ENCODE peak calls at places on chromosomes 16 and 17, in five cellular contexts. B is GM12878, Q is K562, D is GM12892, W is HepG2. T is an unnamed sample.
A peak's percentile ranks its signal among the peaks of the same experiment; 100 is the strongest.

GRCh38 chr17:74646231-74646630 is 22.7 kb upstream of the CD300E start:
- DNase-seq in B (no peak), Q (peak; percentile 22), D (no peak), W (peak; percentile 13), T (no peak)

GRCh38 chr17:75517277-75517865 is 1.0 kb downstream of the TSEN54 start:
- DNase-seq in B (no peak), Q (no peak), D (no peak), W (no peak), T (no peak)

GRCh38 chr16:13143551-13143950 is 242.2 kb downstream of the SHISA9 start:
- DNase-seq in B (no peak), Q (no peak), D (no peak), W (no peak), T (no peak)

GRCh38 chr17:73430165-73430680 is 118.4 kb upstream of the CDC42EP4 start:
- DNase-seq in B (no peak), Q (no peak), D (no peak), W (no peak), T (no peak)

GRCh38 chr17:40501499-40501911 is at the start of gene TNS4:
- DNase-seq in B (no peak), Q (peak; percentile 47), D (no peak), W (peak; percentile 50), T (no peak)

GRCh38 chr16:83769397-83770008 is 38.3 kb upstream of the HSBP1 start:
- DNase-seq in B (no peak), Q (no peak), D (no peak), W (no peak), T (no peak)

GRCh38 chr17:46777943-46778915 is 40.3 kb downstream of the WNT3 start:
- DNase-seq in B (no peak), Q (peak; percentile 64), D (no peak), W (peak; percentile 53), T (no peak)

GRCh38 chr17:66432996-66433556 is 130.7 kb downstream of the PRKCA start:
- DNase-seq in B (no peak), Q (no peak), D (no peak), W (no peak), T (no peak)

GRCh38 chr16:75624921-75625334 is 1.8 kb upstream of the ADAT1 start:
- DNase-seq in B (no peak), Q (peak; percentile 61), D (no peak), W (peak; percentile 41), T (no peak)

DNA sequence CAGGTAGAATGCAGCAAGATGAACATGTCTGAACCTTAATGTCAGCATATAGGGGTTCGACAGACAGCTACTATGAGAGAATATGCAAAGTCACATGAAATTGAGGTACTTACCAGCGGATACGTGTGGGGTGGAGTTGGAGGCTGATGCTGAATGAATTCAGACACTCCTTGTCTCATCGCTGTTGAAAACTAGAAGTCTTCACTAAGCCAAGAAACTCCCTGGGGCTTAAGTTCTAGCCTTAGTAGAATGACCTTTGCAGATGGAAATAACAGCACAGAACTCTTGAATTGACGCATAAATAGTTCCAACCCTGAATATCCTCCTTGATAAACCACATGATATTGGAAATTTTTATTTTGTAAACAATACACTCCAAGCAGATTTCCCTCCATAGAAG is 32.9 kb upstream of the MYOCD start:
- DNase-seq in B (no peak), Q (no peak), D (no peak), W (no peak), T (no peak)
- TF ChIP-seq TAF1 in B (no peak), Q (no peak), D (no peak), W (no peak), T (no peak)

GRCh38 chr16:57244767-57245471 is at the start of gene ARL2BP:
- DNase-seq in B (peak; percentile 84), Q (peak; percentile 100), D (peak; percentile 98), W (peak; percentile 96), T (peak; percentile 97)
- TF ChIP-seq POLR2A in B (peak; percentile 95), Q (peak; percentile 78), D (peak; percentile 89), W (peak; percentile 84), T (peak; percentile 88)

GRCh38 chr17:12522743-12523181 is 142.9 kb upstream of the MYOCD start:
- DNase-seq in B (no peak), Q (no peak), D (no peak), W (peak; percentile 29), T (no peak)
- TF ChIP-seq TAF1 in B (no peak), Q (no peak), D (no peak), W (no peak), T (no peak)

GRCh38 chr16:18792836-18793433 is 2.8 kb upstream of the RPS15A start:
- DNase-seq in B (no peak), Q (no peak), D (no peak), W (no peak), T (no peak)

GRCh38 chr16:18789515-18789849 is 652 bp downstream of the RPS15A start:
- DNase-seq in B (no peak), Q (no peak), D (no peak), W (no peak), T (no peak)

GRCh38 chr16:18788828-18789514 is 1.2 kb downstream of the RPS15A start:
- DNase-seq in B (no peak), Q (no peak), D (no peak), W (no peak), T (no peak)

GRCh38 chr16:18784917-18785623 is 5.1 kb downstream of the RPS15A start:
- DNase-seq in B (no peak), Q (no peak), D (no peak), W (no peak), T (no peak)

DNA sequence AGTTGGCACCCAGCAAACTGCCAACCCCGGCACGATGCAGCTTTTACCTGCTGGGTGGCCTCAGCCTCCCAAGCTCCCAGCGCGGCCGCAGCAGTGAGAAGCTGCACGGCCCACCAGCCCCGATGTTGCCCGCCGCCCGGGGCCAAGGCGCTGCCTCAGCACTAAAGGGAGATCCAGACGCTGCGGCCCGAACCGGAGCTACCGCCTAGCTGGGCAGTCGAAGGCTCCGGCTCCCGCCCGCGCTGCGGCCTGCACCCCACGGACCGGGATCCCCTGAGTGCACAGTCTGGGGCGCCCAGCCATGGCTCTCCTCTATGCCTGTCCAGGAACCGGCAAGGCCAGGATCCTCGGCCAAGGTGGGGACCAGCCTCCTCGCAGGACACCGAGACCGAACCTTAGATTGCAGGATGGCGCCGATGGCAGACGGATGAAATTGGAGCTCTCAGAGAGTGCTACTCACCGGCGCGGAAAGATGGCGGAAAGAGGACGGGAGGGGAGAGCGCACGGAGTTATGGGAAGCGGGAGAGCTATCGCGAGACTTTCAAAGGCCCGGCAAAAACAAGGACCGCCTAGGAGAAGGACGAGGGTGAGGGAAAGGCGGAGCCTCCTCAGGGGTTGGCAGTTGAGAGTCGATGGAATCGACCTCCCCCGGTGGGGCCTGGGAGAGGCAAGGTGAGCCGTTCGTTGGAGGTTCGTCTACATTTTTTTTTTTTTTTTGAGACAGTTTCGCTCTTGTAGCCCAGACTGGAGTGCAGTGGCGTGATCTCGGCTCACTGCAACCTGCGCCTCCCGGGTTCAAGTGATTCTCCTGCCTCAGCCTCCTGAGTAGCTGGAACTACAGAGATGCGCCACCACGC is at the start of gene RPS15A:
- DNase-seq in B (peak; percentile 88), Q (peak; percentile 92), D (peak; percentile 94), W (peak; percentile 100), T (peak; percentile 95)
- TF ChIP-seq POLR2A in B (peak; percentile 99), Q (peak; percentile 99), D (peak; percentile 99), W (peak; percentile 96), T (peak; percentile 99)

GRCh38 chr17:57670769-57671545 is 74.1 kb downstream of the CCDC182 start:
- DNase-seq in B (no peak), Q (no peak), D (no peak), W (no peak), T (no peak)
- TF ChIP-seq TAF1 in B (no peak), Q (no peak), D (no peak), W (no peak), T (no peak)

GRCh38 chr17:41678411-41678906 is 10.2 kb upstream of the EIF1 start:
- DNase-seq in B (peak; percentile 45), Q (peak; percentile 47), D (no peak), W (no peak), T (no peak)
- TF ChIP-seq POLR2A in B (peak; percentile 87), Q (peak; percentile 100), D (peak; percentile 97), W (peak; percentile 76), T (peak; percentile 99)

GRCh38 chr17:17736205-17737183 is 55.2 kb downstream of the RAI1 start:
- DNase-seq in B (no peak), Q (no peak), D (no peak), W (no peak), T (no peak)

GRCh38 chr17:17740627-17741237 is 59.5 kb downstream of the RAI1 start:
- DNase-seq in B (no peak), Q (no peak), D (no peak), W (no peak), T (no peak)

GRCh38 chr17:17738901-17739300 is 57.6 kb downstream of the RAI1 start:
- DNase-seq in B (no peak), Q (no peak), D (no peak), W (no peak), T (no peak)

GRCh38 chr17:17739388-17740066 is 58.3 kb downstream of the RAI1 start:
- DNase-seq in B (no peak), Q (peak; percentile 77), D (no peak), W (no peak), T (no peak)

DNA sequence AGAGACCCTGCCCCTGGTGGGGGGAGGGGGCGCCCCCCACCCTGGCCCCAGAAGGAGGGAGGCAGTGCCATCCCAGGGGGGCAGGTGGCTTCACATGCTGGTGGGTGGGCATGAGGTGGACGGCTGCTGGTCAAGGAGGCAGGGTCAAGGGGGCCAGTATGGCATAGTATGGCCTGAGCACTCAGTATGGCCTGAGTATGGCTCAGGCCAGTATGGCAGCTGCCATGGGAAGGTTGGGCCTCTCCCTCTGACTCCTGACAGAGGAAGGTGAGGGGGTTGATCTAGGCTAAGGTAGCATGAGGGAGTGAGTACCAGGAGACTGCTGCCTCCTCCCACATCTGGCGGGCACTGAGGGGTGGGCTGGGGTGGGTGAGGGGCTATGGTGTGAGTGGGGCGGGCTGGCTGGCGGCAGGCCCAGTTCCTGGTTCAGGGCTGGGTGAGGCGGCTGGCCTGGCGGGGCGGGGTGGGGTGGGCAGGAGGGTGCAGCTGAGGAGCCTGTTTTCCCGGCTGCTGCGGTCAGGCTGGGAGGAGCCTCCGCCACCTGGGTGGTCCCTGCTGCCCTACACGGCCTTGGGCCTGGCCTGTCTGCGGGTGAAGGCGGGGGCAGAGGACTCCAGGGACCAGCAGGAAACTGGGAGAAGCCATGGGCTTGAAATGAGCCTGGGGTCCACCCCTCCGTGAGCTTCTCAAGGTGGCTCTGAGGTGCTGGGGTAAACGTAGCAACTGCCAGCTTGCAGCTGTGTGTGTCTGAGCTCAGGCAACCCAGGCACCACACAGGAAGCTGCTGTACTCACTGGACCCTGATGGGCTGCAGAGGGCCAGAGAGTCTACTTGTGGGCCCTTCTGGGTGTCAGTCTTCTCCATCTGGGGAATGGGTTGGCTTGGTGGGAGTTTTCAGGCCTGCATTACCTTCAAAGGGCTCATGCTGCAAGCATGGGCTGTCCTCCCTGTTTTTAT is 57.0 kb downstream of the RAI1 start:
- DNase-seq in B (no peak), Q (no peak), D (no peak), W (no peak), T (no peak)
- TF ChIP-seq TAF1 in B (no peak), Q (no peak), D (no peak), W (no peak), T (no peak)

T was measured in GM12891.